ENCODE peak calls at places on chromosome 16, in four cellular contexts. B is fibroblast of lung; T is activated B cell treated with CpG ODN at 0.5 μM for 24 hours; Q is CD8-positive, alpha-beta T cell. V is an unnamed sample.

GRCh38 chr16:7492122-7492521 is 159.5 kb downstream of the RBFOX1 start:
- DNase-seq in B (no peak), T (no peak), Q (no peak), V (no peak)

GRCh38 chr16:30927789-30928378 is 4.5 kb downstream of the FBXL19 start:
- DNase-seq in B (peak), T (no peak), Q (no peak), V (no peak)

GRCh38 chr16:71421911-71422310 is 19.9 kb downstream of the TLE7 start:
- DNase-seq in B (no peak), T (no peak), Q (peak), V (no peak)

GRCh38 chr16:66127459-66128362 is 238.8 kb upstream of the CDH5 start:
- DNase-seq in B (no peak), T (no peak), Q (no peak), V (no peak)

GRCh38 chr16:84013787-84014569 is 28.6 kb downstream of the SLC38A8 start:
- DNase-seq in B (peak), T (no peak), Q (peak), V (peak)

GRCh38 chr16:67149276-67150057 is 1.3 kb downstream of the B3GNT9 start:
- DNase-seq in B (no peak), T (no peak), Q (no peak), V (no peak)

GRCh38 chr16:90018297-90019200 is 707 bp downstream of the DBNDD1 start:
- DNase-seq in B (no peak), T (no peak), Q (no peak), V (no peak)

GRCh38 chr16:90047714-90048346 is 28.6 kb upstream of the DBNDD1 start:
- DNase-seq in B (no peak), T (no peak), Q (no peak), V (no peak)

GRCh38 chr16:66936889-66937554 is 1.7 kb downstream of the CES2 start:
- DNase-seq in B (no peak), T (no peak), Q (no peak), V (no peak)

GRCh38 chr16:89106533-89107208 is 13.0 kb downstream of the ACSF3 start:
- DNase-seq in B (no peak), T (no peak), Q (no peak), V (peak)

GRCh38 chr16:53958481-53958880 is 254.5 kb downstream of the FTO start:
- DNase-seq in B (no peak), T (no peak), Q (no peak), V (no peak)

GRCh38 chr16:17474037-17474436 is 3.3 kb upstream of the XYLT1 start:
- DNase-seq in B (no peak), T (no peak), Q (peak), V (no peak)

GRCh38 chr16:55133654-55134053 is 190.3 kb upstream of the IRX6 start:
- DNase-seq in B (no peak), T (no peak), Q (no peak), V (no peak)
- TF ChIP-seq CTCF in B (no peak), T (no peak), Q (no peak), V (no peak)

GRCh38 chr16:80274576-80275191 is 266.1 kb upstream of the DYNLRB2 start:
- DNase-seq in B (peak), T (no peak), Q (no peak), V (no peak)
- TF ChIP-seq CTCF in B (no peak), T (no peak), Q (no peak), V (no peak)

DNA sequence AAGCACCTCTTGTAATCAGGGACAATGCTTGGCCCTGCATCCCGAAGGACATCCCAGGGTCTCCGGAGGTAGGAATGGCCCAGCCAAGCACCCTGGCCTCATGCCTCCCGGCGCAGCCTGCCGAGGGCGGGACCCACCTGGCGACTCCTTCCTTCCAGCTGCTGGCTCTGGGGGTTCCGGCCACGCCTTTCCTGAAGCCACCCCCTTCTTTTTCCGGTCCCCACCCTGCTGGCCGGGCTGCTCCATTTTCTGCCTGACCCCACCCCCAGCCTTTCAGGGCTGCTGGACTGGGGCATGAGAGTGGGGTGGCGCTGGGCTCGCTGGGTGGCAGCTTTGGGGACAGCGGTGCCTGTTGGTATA is 22.5 kb upstream of the CIBAR2 start:
- DNase-seq in B (no peak), T (no peak), Q (no peak), V (no peak)
- TF ChIP-seq CTCF in B (no peak), T (no peak), Q (no peak), V (no peak)

DNA sequence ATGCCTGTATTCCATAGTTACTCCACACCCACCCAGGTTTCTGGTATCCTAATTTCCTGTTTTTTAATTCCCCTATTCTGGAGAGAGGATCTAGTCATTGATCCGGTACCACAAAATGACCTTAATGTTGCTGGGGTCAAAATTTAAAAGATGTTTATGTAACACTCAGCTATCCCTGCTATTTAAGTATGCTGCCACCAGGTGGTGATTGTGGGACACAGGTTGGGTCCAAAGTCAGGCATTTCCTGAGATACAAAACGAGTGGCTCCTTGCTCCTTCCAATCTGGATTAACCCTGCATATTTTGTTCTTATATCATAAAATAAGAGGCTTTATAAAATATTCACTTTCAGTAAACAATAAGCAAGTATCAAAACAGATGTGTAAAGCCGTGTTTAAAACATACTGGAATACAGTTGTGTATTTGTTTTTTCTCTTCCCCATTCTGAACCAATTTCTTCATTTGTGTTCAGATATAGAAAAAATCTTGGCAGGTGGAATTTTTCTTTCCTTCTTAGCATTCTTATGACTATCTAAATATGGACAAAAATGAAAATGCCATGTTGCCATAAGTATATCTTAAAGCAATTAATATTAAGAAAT is 16.3 kb downstream of the HS3ST4 start:
- DNase-seq in B (no peak), T (no peak), Q (no peak), V (no peak)
- TF ChIP-seq CTCF in B (no peak), T (no peak), Q (no peak), V (peak)

DNA sequence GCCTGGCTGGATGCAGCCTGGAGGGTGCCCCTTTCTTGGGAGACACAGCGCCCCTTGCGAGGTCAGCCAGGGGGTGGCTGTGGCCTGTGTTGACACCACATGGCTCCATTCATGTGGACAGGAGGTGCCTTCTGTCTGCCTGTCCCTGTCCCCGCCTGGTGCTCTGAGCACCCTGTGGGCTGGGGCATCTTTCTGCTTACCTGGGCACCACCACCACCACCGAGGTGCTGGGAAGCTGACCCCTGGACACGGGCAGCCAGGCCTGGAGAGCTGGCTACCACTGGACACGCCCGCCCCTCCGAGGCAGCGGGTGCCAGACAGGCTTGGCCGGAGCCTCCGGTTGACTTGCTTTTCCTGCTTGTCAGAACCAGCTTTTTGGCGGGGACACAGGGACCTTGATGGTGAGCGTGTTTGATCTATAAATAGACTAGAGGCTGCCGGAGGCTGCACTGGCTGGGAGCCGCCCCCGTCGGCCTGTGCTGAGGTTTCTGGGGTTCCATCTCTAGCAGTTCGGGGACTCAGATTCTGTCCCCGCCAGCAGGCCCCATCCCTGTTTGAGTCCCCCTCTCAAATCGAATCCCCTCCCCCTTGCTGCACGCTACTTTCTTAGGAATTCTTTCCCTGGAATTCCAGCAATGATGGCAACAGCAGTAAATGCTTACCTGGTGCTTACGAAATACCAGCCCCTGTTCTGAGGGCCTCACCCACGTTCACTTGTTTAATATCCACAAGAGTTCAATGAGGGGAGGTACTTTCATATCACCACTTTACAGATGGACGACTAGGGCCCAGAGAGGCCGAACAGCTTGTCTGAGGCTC is 121.1 kb upstream of the GSE1 start:
- DNase-seq in B (peak), T (no peak), Q (no peak), V (no peak)
- TF ChIP-seq CTCF in B (no peak), T (no peak), Q (no peak), V (no peak)

DNA sequence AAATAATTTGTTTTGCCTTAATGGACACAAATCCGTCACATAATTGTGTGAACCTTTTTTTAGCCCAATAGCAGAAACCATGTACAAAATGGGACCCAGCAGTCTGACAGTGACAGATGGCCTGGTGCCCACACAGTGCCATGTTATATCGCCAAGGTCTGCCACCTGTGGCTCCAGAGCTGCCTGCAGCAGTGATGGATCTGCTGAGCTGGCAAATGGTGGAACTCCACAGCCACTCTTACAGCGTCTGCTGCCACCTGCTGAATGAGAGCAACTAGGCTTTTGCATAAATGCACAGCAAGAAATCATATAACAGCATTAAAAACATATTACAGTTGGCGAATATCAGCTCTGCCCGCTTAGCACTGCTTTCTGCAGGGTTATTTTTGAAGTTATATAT is 59.4 kb downstream of the NUP93 start:
- DNase-seq in B (peak), T (no peak), Q (no peak), V (no peak)
- TF ChIP-seq CTCF in B (peak), T (no peak), Q (peak), V (no peak)

GRCh38 chr16:20302389-20302788 is 24.9 kb downstream of the GP2 start:
- DNase-seq in B (no peak), T (no peak), Q (no peak), V (no peak)

GRCh38 chr16:20298452-20298851 is 28.9 kb downstream of the GP2 start:
- DNase-seq in B (no peak), T (no peak), Q (no peak), V (no peak)

GRCh38 chr16:20303012-20303411 is 24.3 kb downstream of the GP2 start:
- DNase-seq in B (no peak), T (no peak), Q (no peak), V (no peak)

GRCh38 chr16:20301840-20302239 is 25.5 kb downstream of the GP2 start:
- DNase-seq in B (no peak), T (no peak), Q (no peak), V (no peak)

GRCh38 chr16:20300312-20301097 is 26.8 kb downstream of the GP2 start:
- DNase-seq in B (peak), T (no peak), Q (peak), V (peak)
- TF ChIP-seq CTCF in B (peak), T (no peak), Q (no peak), V (peak)

GRCh38 chr16:73095885-73096341 is 48.0 kb upstream of the ZFHX3 start:
- DNase-seq in B (no peak), T (no peak), Q (no peak), V (no peak)

GRCh38 chr16:73093146-73094144 is 45.5 kb upstream of the ZFHX3 start:
- DNase-seq in B (peak), T (no peak), Q (no peak), V (no peak)

GRCh38 chr16:73094371-73094770 is 46.4 kb upstream of the ZFHX3 start:
- DNase-seq in B (no peak), T (no peak), Q (no peak), V (no peak)

GRCh38 chr16:73095142-73095791 is 47.3 kb upstream of the ZFHX3 start:
- DNase-seq in B (peak), T (no peak), Q (no peak), V (no peak)

DNA sequence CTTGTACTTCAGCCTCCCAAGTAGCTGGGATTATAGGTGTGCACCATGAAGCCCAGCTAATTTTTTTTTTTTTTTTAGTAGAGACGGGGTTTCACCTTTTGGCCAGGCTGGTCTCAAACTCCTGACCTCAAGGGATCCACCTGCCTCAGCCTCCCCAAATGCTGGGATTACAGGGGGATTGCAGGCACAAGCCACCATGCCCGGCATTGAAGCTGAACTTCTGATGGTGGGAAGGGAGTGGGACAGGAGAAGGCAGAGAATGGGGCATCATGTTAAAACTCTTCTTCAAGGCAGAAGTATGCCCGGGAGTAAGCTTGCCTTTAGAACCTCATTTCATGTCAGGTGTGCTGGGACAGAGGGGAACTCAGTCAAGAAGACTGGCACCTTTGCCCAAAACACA is 48.6 kb upstream of the ZFHX3 start:
- DNase-seq in B (no peak), T (no peak), Q (no peak), V (no peak)
- TF ChIP-seq CTCF in B (no peak), T (no peak), Q (no peak), V (no peak)

V was measured in CD14-positive monocyte.